ENCODE peak calls at places on chromosomes 2 and 18, in five cellular contexts. R is aorta, Y is tibial artery, L is hepatocyte, U is substantia nigra. X is an unnamed sample.

GRCh38 chr2:61218817-61219170 is 56.8 kb downstream of the C2orf74 start:
- DNase-seq in R (no peak), Y (no peak), L (peak), U (no peak), X (no peak)

GRCh38 chr18:38751897-38752296 is 1186.3 kb upstream of the CELF4 start:
- DNase-seq in R (no peak), Y (no peak), L (peak), U (no peak), X (no peak)

GRCh38 chr2:175450029-175450428 is 268.5 kb upstream of the ATP5MC3 start:
- DNase-seq in R (no peak), Y (no peak), L (no peak), U (no peak), X (no peak)

GRCh38 chr2:223027442-223027841 is 24.5 kb upstream of the KCNE4 start:
- DNase-seq in R (no peak), Y (no peak), L (peak), U (no peak), X (no peak)

GRCh38 chr2:210363261-210363660 is 48.3 kb upstream of the MYL1 start:
- DNase-seq in R (no peak), Y (no peak), L (no peak), U (no peak), X (no peak)

GRCh38 chr18:78776706-78777105 is 202.9 kb upstream of the SALL3 start:
- DNase-seq in R (peak), Y (no peak), L (no peak), U (no peak), X (no peak)

GRCh38 chr2:153478289-153479261 is at the start of gene RPRM:
- DNase-seq in R (peak), Y (peak), L (peak), U (peak), X (peak)

GRCh38 chr2:232486558-232487384 is 863 bp downstream of the ECEL1 start:
- DNase-seq in R (peak), Y (no peak), L (no peak), U (no peak), X (peak)

GRCh38 chr2:165891943-165892342 is 61.6 kb downstream of the TTC21B start:
- DNase-seq in R (no peak), Y (no peak), L (no peak), U (no peak), X (no peak)

GRCh38 chr18:48740068-48740440 is 201.2 kb downstream of the CTIF start:
- DNase-seq in R (peak), Y (peak), L (no peak), U (no peak), X (no peak)

GRCh38 chr2:79453918-79454317 is 58.9 kb upstream of the CTNNA2 start:
- DNase-seq in R (no peak), Y (no peak), L (peak), U (no peak), X (no peak)

GRCh38 chr2:118847447-118848172 is at the start of gene EN1:
- DNase-seq in R (no peak), Y (peak), L (peak), U (no peak), X (no peak)

GRCh38 chr2:56680971-56681631 is 497.3 kb downstream of the CCDC85A start:
- DNase-seq in R (no peak), Y (no peak), L (no peak), U (no peak), X (no peak)

GRCh38 chr2:20184067-20184938 is 40.6 kb downstream of the SDC1 start:
- DNase-seq in R (peak), Y (peak), L (peak), U (no peak), X (peak)

GRCh38 chr2:33011941-33012340 is 65.2 kb downstream of the LTBP1 start:
- DNase-seq in R (no peak), Y (no peak), L (no peak), U (no peak), X (no peak)

GRCh38 chr2:109053716-109054115 is 64.7 kb upstream of the EDAR start:
- DNase-seq in R (no peak), Y (no peak), L (no peak), U (no peak), X (no peak)

GRCh38 chr2:170465241-170465640 is 249.9 kb upstream of the SP5 start:
- DNase-seq in R (no peak), Y (no peak), L (no peak), U (no peak), X (no peak)

GRCh38 chr2:29920631-29921559 is 491 bp downstream of the ALK start:
- DNase-seq in R (peak), Y (no peak), L (peak), U (no peak), X (peak)

GRCh38 chr2:5969301-5969700 is 277.1 kb downstream of the SOX11 start:
- DNase-seq in R (no peak), Y (no peak), L (no peak), U (no peak), X (no peak)

GRCh38 chr18:44969214-44969842 is 288.6 kb downstream of the SETBP1 start:
- DNase-seq in R (no peak), Y (no peak), L (no peak), U (no peak), X (no peak)

GRCh38 chr2:85250045-85250444 is 77.7 kb downstream of the TGOLN2 start:
- DNase-seq in R (no peak), Y (no peak), L (no peak), U (no peak), X (no peak)

GRCh38 chr2:176098366-176099158 is 1.0 kb upstream of the HOXD12 start:
- DNase-seq in R (no peak), Y (no peak), L (no peak), U (no peak), X (no peak)

GRCh38 chr18:62832282-62832681 is 116.9 kb downstream of the PHLPP1 start:
- DNase-seq in R (no peak), Y (no peak), L (no peak), U (no peak), X (no peak)

GRCh38 chr2:47301731-47302130 is 101.2 kb upstream of the MSH2 start:
- DNase-seq in R (no peak), Y (no peak), L (no peak), U (no peak), X (no peak)

GRCh38 chr18:3814840-3815239 is 364.9 kb downstream of the TGIF1 start:
- DNase-seq in R (no peak), Y (no peak), L (no peak), U (no peak), X (no peak)

GRCh38 chr2:237675326-237675725 is 47.9 kb downstream of the LRRFIP1 start:
- DNase-seq in R (no peak), Y (no peak), L (no peak), U (no peak), X (no peak)

GRCh38 chr2:219483451-219484342 is 15.0 kb upstream of the GMPPA start:
- DNase-seq in R (no peak), Y (no peak), L (no peak), U (no peak), X (no peak)

GRCh38 chr18:32393407-32393806 is 77.3 kb downstream of the GAREM1 start:
- DNase-seq in R (no peak), Y (no peak), L (no peak), U (no peak), X (no peak)

GRCh38 chr2:217064234-217065103 is 204.6 kb upstream of the TNP1 start:
- DNase-seq in R (no peak), Y (no peak), L (peak), U (no peak), X (no peak)

DNA sequence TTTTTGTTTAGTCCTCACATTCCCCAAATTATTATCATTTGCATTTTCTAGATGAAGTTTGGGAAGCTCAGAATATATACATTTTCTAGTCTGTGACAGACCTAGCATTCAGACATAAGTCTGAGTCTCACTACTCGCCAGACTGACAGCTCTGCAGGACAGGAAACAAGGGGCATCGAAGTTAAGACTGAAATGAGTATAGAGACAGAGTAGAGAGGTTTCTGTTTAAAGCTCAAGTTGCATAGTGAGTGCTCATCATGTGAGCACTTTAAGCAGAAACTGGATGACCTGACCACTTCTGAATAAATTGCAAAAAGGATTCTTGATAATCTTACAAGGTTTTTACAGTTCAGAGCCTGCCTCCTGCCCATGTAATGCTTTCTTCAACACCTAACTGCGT is 1.1 kb downstream of the HADHB start:
- DNase-seq in R (no peak), Y (no peak), L (no peak), U (no peak), X (no peak)
- H3K27ac ChIP-seq in R (no peak), Y (peak), L (peak), U (no peak), X (peak)

GRCh38 chr2:9595746-9596145 is 35.1 kb downstream of the YWHAQ start:
- DNase-seq in R (no peak), Y (no peak), L (no peak), U (no peak), X (no peak)
- H3K27ac ChIP-seq in R (no peak), Y (peak), L (no peak), U (no peak), X (no peak)

DNA sequence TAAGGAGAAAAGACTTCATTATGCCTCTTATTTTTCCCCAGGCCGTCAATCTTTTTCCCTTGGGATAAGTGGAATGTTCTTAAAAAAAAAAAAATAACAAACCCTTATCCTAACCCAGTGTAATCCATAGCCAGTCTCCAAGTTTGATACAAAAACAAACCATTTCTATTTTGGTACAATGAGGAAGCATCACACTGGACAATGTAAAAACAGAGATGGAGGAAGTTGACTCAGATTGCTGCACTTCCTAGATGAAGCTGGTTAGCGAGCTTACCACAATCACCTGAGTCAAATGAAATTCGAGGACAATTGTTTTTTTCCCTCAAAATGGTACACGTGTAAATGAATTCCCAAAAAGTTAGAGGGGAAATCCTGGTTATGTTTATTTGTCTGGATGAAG is 259.7 kb downstream of the TCF4 start:
- DNase-seq in R (no peak), Y (no peak), L (no peak), U (no peak), X (no peak)
- H3K27ac ChIP-seq in R (no peak), Y (peak), L (no peak), U (no peak), X (peak)

GRCh38 chr2:200587007-200587616 is 1.3 kb downstream of the AOX1 start:
- DNase-seq in R (no peak), Y (no peak), L (no peak), U (no peak), X (no peak)
- H3K27ac ChIP-seq in R (no peak), Y (peak), L (no peak), U (no peak), X (peak)

GRCh38 chr2:201402651-201403573 is 45.8 kb upstream of the FLACC1 start:
- DNase-seq in R (no peak), Y (no peak), L (no peak), U (no peak), X (no peak)

GRCh38 chr2:201404699-201405275 is 46.5 kb downstream of the TRAK2 start:
- DNase-seq in R (no peak), Y (no peak), L (no peak), U (no peak), X (no peak)

GRCh38 chr2:201406077-201406662 is 45.1 kb downstream of the TRAK2 start:
- DNase-seq in R (no peak), Y (no peak), L (peak), U (no peak), X (no peak)

GRCh38 chr2:201403904-201404303 is 46.8 kb upstream of the FLACC1 start:
- DNase-seq in R (no peak), Y (no peak), L (no peak), U (no peak), X (no peak)

GRCh38 chr2:201401815-201402214 is 44.7 kb upstream of the FLACC1 start:
- DNase-seq in R (no peak), Y (no peak), L (no peak), U (no peak), X (no peak)
- H3K27ac ChIP-seq in R (no peak), Y (no peak), L (no peak), U (no peak), X (no peak)